ENCODE peak calls at places on chromosomes 13 and 19, in five cellular contexts. E is H1, P is neuronal stem cell, R is IMR-90, K is H9. Q is an unnamed sample.

GRCh38 chr19:49560358-49560900 is 19.9 kb downstream of the NOSIP start:
- DNase-seq in E (no peak), K (peak), R (no peak), P (no peak), Q (no peak)

GRCh38 chr19:10471909-10472308 is 31.2 kb downstream of the KEAP1 start:
- DNase-seq in E (no peak), K (no peak), P (no peak), R (peak), Q (no peak)

GRCh38 chr19:14165986-14166385 is 29.6 kb upstream of the ASF1B start:
- DNase-seq in R (no peak), P (no peak), K (no peak), E (no peak), Q (no peak)

GRCh38 chr19:53365134-53365898 is at the start of gene ZNF525:
- DNase-seq in K (peak), E (no peak), R (peak), P (peak), Q (peak)

GRCh38 chr19:45677351-45678230 is 9.6 kb downstream of the GIPR start:
- DNase-seq in P (peak), R (peak), E (peak), K (peak), Q (peak)

GRCh38 chr19:41531438-41532311 is 44.3 kb upstream of the CEACAM21 start:
- DNase-seq in E (no peak), K (no peak), R (peak), P (no peak), Q (peak)

GRCh38 chr19:17755977-17756670 is 4.8 kb downstream of the FCHO1 start:
- DNase-seq in E (no peak), R (peak), P (peak), K (peak), Q (peak)

GRCh38 chr13:45851171-45851889 is at the start of gene SIAH3:
- DNase-seq in P (no peak), K (peak), R (no peak), E (no peak), Q (peak)

GRCh38 chr13:113904411-113904810 is 40.5 kb upstream of the GAS6 start:
- DNase-seq in E (no peak), K (peak), R (peak), P (no peak), Q (peak)

GRCh38 chr13:113905942-113906341 is 42.1 kb upstream of the GAS6 start:
- DNase-seq in K (no peak), R (no peak), P (no peak), E (no peak), Q (no peak)

GRCh38 chr13:113906566-113906965 is 42.7 kb upstream of the GAS6 start:
- DNase-seq in E (no peak), R (no peak), P (no peak), K (no peak), Q (no peak)

GRCh38 chr13:113903912-113904311 is 40.0 kb upstream of the GAS6 start:
- DNase-seq in R (no peak), P (no peak), E (no peak), K (no peak), Q (no peak)

GRCh38 chr13:113905018-113905417 is 41.1 kb upstream of the GAS6 start:
- DNase-seq in E (no peak), K (no peak), R (no peak), P (no peak), Q (no peak)
- H3K23ac ChIP-seq in E (no peak), K (no peak), R (peak), P (no peak), Q (no peak)

DNA sequence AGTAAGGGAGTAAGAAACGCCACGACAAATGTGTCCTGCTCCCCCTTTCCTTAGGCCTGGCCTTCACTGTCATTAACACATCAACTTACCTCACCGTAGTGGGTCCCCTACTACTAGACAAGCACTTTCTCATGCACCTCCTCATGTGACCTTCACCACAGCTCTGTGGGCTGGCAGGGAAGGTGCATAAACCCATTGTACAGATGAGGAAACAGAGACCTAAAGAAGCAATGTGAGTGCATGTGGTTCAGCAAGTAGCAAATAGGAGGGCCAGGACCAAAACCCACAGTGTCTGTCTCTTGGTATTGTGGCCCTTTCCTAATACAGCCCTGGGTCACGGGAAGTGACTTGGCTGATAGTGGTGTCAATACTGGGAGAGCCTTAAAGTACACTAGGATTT is 5.3 kb downstream of the CCDC70 start:
- DNase-seq in E (no peak), P (no peak), K (no peak), R (no peak), Q (no peak)
- H3K23ac ChIP-seq in E (no peak), P (no peak), K (no peak), R (no peak), Q (no peak)

GRCh38 chr13:44072536-44072935 is 192.8 kb downstream of the LACC1 start:
- DNase-seq in R (no peak), E (no peak), K (no peak), P (no peak), Q (no peak)
- H3K23ac ChIP-seq in R (no peak), E (no peak), K (no peak), P (no peak), Q (no peak)

GRCh38 chr19:1251503-1252220 is 3.3 kb downstream of the MIDN start:
- DNase-seq in R (no peak), E (no peak), P (no peak), K (no peak), Q (peak)
- H3K23ac ChIP-seq in R (peak), E (no peak), P (peak), K (no peak), Q (peak)

GRCh38 chr13:100465558-100465957 is 123.0 kb downstream of the GGACT start:
- DNase-seq in K (no peak), R (no peak), P (no peak), E (no peak), Q (no peak)

GRCh38 chr13:100458673-100459072 is 129.9 kb downstream of the GGACT start:
- DNase-seq in R (no peak), P (no peak), E (no peak), K (no peak), Q (no peak)

GRCh38 chr13:100464006-100464405 is 124.6 kb downstream of the GGACT start:
- DNase-seq in R (no peak), P (no peak), E (no peak), K (no peak), Q (no peak)

GRCh38 chr13:100459747-100460146 is 128.8 kb downstream of the GGACT start:
- DNase-seq in E (no peak), R (no peak), K (no peak), P (no peak), Q (no peak)

DNA sequence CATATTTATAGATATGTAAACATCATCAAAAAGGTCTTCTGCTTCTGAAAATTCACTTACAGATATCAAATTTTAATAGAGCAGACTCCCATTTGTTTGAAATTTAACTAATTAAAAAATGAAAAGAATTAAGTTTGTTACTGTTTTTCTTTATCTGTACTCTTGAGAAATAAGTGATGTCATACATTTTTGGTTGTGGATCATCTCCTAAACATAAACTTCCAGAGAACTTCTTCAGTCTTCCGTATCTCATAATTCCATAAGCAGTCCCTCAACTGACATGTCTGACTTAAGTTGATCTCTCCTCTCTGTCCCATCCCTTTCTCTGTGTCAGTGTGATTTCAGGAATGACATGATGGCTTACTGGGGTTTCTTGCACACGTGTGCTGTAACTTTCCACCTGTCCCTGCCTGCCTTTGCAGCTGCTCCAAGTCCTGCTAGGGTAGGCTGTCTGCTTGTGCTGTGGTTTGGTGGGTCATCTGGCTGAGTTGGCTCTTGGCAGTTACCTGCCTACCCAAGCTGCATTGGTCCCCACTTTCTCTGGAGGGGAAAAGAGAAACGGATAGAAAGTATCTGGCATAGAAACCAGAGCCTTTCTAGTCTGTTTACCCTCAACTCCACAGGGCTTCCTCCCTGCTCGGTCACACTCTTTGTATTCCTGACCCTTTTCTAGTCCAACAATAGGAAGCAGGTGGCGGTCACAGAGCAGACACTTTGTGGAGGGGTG is 127.1 kb downstream of the GGACT start:
- DNase-seq in R (peak), E (no peak), P (peak), K (no peak), Q (peak)
- H3K23ac ChIP-seq in R (no peak), E (no peak), P (no peak), K (no peak), Q (no peak)

DNA sequence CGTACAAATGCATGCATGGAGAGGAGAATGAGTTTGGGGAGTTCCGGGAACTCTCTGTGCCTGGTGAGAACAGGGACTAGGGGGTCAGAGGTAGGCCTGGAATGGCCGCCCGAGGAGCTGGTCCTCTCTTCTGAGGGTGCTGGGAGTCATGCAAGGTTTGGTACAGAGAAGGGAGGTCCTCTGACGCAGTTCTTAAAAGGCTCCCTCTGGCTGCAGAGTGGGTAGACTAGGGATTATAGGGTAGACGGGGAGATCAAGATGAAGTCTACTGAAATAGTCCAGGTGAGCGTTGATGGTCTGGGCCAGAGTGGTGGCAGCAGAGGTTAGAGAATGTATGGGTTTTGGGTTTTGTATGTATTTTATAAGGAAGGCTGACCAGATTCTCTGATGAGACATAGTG is 796 bp downstream of the ZNF304 start:
- DNase-seq in P (no peak), R (peak), E (no peak), K (no peak), Q (peak)
- H3K23ac ChIP-seq in P (peak), R (peak), E (no peak), K (no peak), Q (no peak)

DNA sequence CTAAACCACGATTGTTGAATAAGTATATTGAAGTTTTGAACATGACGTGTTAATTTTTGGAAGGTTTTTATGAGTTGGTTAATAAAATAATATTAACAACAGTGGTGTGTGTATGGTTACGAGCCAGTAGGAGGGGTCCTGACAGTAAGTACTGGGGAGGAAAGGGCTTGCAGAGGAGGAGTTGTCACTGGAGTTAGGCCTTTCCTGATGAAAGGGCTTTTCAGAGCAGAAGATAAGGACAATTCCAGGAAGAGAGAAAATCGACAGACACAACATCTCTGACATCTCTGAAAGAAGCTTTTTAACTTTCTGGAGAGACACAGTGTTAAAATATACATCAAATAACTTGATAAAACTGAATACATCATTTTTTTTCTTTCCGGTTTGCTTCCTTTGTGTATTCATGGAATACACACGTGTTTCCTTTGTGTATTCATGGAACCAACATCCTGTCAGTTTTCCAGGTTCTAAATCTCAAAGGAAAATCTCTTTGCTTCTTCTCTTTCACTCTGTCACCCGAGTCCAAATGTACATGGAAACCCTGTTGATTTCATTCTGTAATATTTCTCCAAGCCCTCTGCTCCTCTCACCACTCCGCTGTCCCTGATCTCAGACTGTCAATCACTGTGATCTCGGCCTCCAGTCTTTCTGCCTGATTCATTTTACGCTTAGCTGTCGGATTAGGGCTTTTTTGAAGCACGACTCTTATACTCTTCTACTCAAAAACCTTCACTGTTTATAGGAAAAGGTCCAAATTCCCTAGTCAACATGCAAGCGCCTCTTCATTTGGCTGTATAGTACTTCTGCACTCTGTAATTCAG is 374.4 kb downstream of the DLEU7 start:
- DNase-seq in K (no peak), P (no peak), R (no peak), E (no peak), Q (peak)
- H3K23ac ChIP-seq in K (no peak), P (no peak), R (no peak), E (no peak), Q (no peak)

GRCh38 chr19:6587093-6587820 is 3.7 kb downstream of the CD70 start:
- DNase-seq in E (no peak), K (peak), R (no peak), P (no peak), Q (peak)
- H3K23ac ChIP-seq in E (no peak), K (no peak), R (no peak), P (peak), Q (no peak)

GRCh38 chr13:39685652-39686051 is 30.2 kb downstream of the COG6 start:
- DNase-seq in K (no peak), P (no peak), R (no peak), E (no peak), Q (no peak)

GRCh38 chr13:39692650-39693438 is 37.4 kb downstream of the COG6 start:
- DNase-seq in R (peak), E (no peak), K (no peak), P (no peak), Q (no peak)

GRCh38 chr13:39688699-39689405 is 33.4 kb downstream of the COG6 start:
- DNase-seq in K (no peak), P (no peak), R (peak), E (no peak), Q (no peak)

GRCh38 chr13:39684531-39685137 is 29.2 kb downstream of the COG6 start:
- DNase-seq in P (peak), K (no peak), E (no peak), R (peak), Q (peak)

GRCh38 chr13:39688278-39688677 is 32.8 kb downstream of the COG6 start:
- DNase-seq in R (no peak), P (no peak), E (no peak), K (no peak), Q (no peak)
- H3K23ac ChIP-seq in R (no peak), P (no peak), E (no peak), K (no peak), Q (no peak)

Q was measured in mesendoderm.